ENCODE peak calls at places on chromosomes 11 and 22, in eight cellular contexts. One of them, this sample, is unnamed. For H3K4me1, the result is how much of the 10 kb centered on the place peaks cover.

GRCh38 chr22:19998991-19999820 is 17.4 kb downstream of the ARVCF start:
- DNase-seq in adrenal gland: no peak
- DNase-seq in IMR-90: no peak
- DNase-seq in heart right ventricle: no peak
- DNase-seq in GM12878: no peak
- DNase-seq in A549: no peak
- DNase-seq in lower lobe of right lung: no peak
- DNase-seq in HCT116: no peak
- DNase-seq in this sample: no peak

GRCh38 chr11:27085115-27085514 is 44.5 kb downstream of the BBOX1 start:
- DNase-seq in adrenal gland: no peak
- DNase-seq in IMR-90: no peak
- DNase-seq in heart right ventricle: no peak
- DNase-seq in GM12878: no peak
- DNase-seq in A549: no peak
- DNase-seq in lower lobe of right lung: no peak
- DNase-seq in HCT116: no peak
- DNase-seq in this sample: no peak

GRCh38 chr11:118002010-118002540 is 15.9 kb downstream of the IL10RA start:
- DNase-seq in adrenal gland: no peak
- DNase-seq in IMR-90: no peak
- DNase-seq in heart right ventricle: no peak
- DNase-seq in GM12878: no peak
- DNase-seq in A549: no peak
- DNase-seq in lower lobe of right lung: no peak
- DNase-seq in HCT116: no peak
- DNase-seq in this sample: no peak

GRCh38 chr11:43212279-43212678 is 99.5 kb upstream of the API5 start:
- DNase-seq in adrenal gland: no peak
- DNase-seq in IMR-90: no peak
- DNase-seq in heart right ventricle: no peak
- DNase-seq in GM12878: no peak
- DNase-seq in A549: no peak
- DNase-seq in lower lobe of right lung: no peak
- DNase-seq in HCT116: no peak
- DNase-seq in this sample: no peak

GRCh38 chr22:49582171-49582570 is 245.5 kb downstream of the BRD1 start:
- DNase-seq in adrenal gland: no peak
- DNase-seq in IMR-90: no peak
- DNase-seq in heart right ventricle: no peak
- DNase-seq in GM12878: no peak
- DNase-seq in A549: no peak
- DNase-seq in lower lobe of right lung: no peak
- DNase-seq in HCT116: no peak
- DNase-seq in this sample: no peak

GRCh38 chr11:83054904-83055380 is 16.8 kb downstream of the RAB30 start:
- DNase-seq in adrenal gland: no peak
- DNase-seq in IMR-90: no peak
- DNase-seq in heart right ventricle: no peak
- DNase-seq in GM12878: no peak
- DNase-seq in A549: no peak
- DNase-seq in lower lobe of right lung: no peak
- DNase-seq in HCT116: no peak
- DNase-seq in this sample: no peak

GRCh38 chr11:75562836-75563484 is 907 bp downstream of the SERPINH1 start:
- DNase-seq in adrenal gland: no peak
- DNase-seq in IMR-90: peak
- DNase-seq in heart right ventricle: peak
- DNase-seq in GM12878: no peak
- DNase-seq in A549: no peak
- DNase-seq in lower lobe of right lung: no peak
- DNase-seq in HCT116: no peak
- DNase-seq in this sample: no peak

GRCh38 chr11:57597461-57597892 is at the start of gene SERPING1:
- DNase-seq in adrenal gland: peak
- DNase-seq in IMR-90: no peak
- DNase-seq in heart right ventricle: peak
- DNase-seq in GM12878: no peak
- DNase-seq in A549: no peak
- DNase-seq in lower lobe of right lung: peak
- DNase-seq in HCT116: no peak
- DNase-seq in this sample: peak

GRCh38 chr11:61917357-61918109 is at the start of gene RAB3IL1:
- DNase-seq in adrenal gland: peak
- DNase-seq in IMR-90: no peak
- DNase-seq in heart right ventricle: peak
- DNase-seq in GM12878: no peak
- DNase-seq in A549: peak
- DNase-seq in lower lobe of right lung: no peak
- DNase-seq in HCT116: no peak
- DNase-seq in this sample: peak

GRCh38 chr11:2517386-2518064 is 72.7 kb downstream of the KCNQ1 start:
- DNase-seq in adrenal gland: no peak
- DNase-seq in IMR-90: no peak
- DNase-seq in heart right ventricle: no peak
- DNase-seq in GM12878: no peak
- DNase-seq in A549: no peak
- DNase-seq in lower lobe of right lung: peak
- DNase-seq in HCT116: no peak
- DNase-seq in this sample: peak

GRCh38 chr11:116973270-116973669 is 125.0 kb downstream of the SIK3 start:
- DNase-seq in adrenal gland: no peak
- DNase-seq in IMR-90: no peak
- DNase-seq in heart right ventricle: no peak
- DNase-seq in GM12878: no peak
- DNase-seq in A549: no peak
- DNase-seq in lower lobe of right lung: no peak
- DNase-seq in HCT116: no peak
- DNase-seq in this sample: no peak

GRCh38 chr11:100851584-100852152 is 164.6 kb downstream of the ARHGAP42 start:
- DNase-seq in adrenal gland: no peak
- DNase-seq in IMR-90: no peak
- DNase-seq in heart right ventricle: no peak
- DNase-seq in GM12878: no peak
- DNase-seq in A549: no peak
- DNase-seq in lower lobe of right lung: no peak
- DNase-seq in HCT116: no peak
- DNase-seq in this sample: no peak

GRCh38 chr22:20268350-20269012 is 363 bp upstream of the RTN4R start:
- DNase-seq in adrenal gland: peak
- DNase-seq in IMR-90: peak
- DNase-seq in heart right ventricle: peak
- DNase-seq in GM12878: no peak
- DNase-seq in A549: peak
- DNase-seq in lower lobe of right lung: peak
- DNase-seq in HCT116: peak
- DNase-seq in this sample: peak

GRCh38 chr11:96037267-96037990 is 113.5 kb upstream of the MTMR2 start:
- DNase-seq in adrenal gland: no peak
- DNase-seq in IMR-90: no peak
- DNase-seq in heart right ventricle: no peak
- DNase-seq in GM12878: no peak
- DNase-seq in A549: no peak
- DNase-seq in lower lobe of right lung: no peak
- DNase-seq in HCT116: no peak
- DNase-seq in this sample: no peak

GRCh38 chr11:76005746-76006145 is 190.7 kb downstream of the UVRAG start:
- DNase-seq in adrenal gland: no peak
- DNase-seq in IMR-90: no peak
- DNase-seq in heart right ventricle: no peak
- DNase-seq in GM12878: no peak
- DNase-seq in A549: no peak
- DNase-seq in lower lobe of right lung: no peak
- DNase-seq in HCT116: no peak
- DNase-seq in this sample: no peak

GRCh38 chr22:37812869-37813678 is 5.3 kb downstream of the GCAT start:
- DNase-seq in adrenal gland: no peak
- DNase-seq in IMR-90: no peak
- DNase-seq in heart right ventricle: no peak
- DNase-seq in GM12878: no peak
- DNase-seq in A549: no peak
- DNase-seq in lower lobe of right lung: no peak
- DNase-seq in HCT116: no peak
- DNase-seq in this sample: no peak

DNA sequence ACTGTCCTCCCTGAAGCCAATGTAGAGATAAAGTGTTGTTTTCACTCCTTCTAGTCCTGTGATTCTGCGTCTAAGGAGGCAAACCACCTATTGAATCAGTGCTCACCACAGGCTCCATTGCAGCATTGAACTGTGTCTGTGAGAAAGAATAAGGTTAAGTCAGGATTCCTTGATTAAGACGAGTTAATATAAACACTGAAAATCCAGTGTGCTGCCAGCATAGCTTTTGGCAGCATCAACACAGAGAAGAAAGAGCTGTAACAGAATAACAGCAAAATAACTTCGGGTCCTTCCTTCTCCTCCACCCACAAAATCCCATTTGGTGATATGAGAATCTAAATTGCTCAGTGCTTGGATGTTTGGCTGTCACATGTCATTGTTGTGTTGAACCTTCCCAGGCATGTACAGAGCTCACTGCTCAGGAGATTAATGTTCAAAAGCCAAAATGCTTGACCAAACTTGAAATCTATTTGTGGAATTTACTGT is 185.2 kb upstream of the DDI1 start:
- DNase-seq in adrenal gland: no peak
- DNase-seq in IMR-90: peak
- DNase-seq in heart right ventricle: no peak
- DNase-seq in GM12878: no peak
- DNase-seq in A549: no peak
- DNase-seq in lower lobe of right lung: no peak
- DNase-seq in HCT116: no peak
- DNase-seq in this sample: no peak
- H3K27ac ChIP-seq in adrenal gland: no peak
- H3K27ac ChIP-seq in IMR-90: peak
- H3K27ac ChIP-seq in heart right ventricle: peak
- H3K27ac ChIP-seq in GM12878: no peak
- H3K27ac ChIP-seq in A549: no peak
- H3K27ac ChIP-seq in lower lobe of right lung: peak
- H3K27ac ChIP-seq in HCT116: no peak
- H3K27ac ChIP-seq in this sample: peak

GRCh38 chr22:22895776-22896445 is 8.3 kb downstream of the IGLL5 start:
- DNase-seq in adrenal gland: no peak
- DNase-seq in IMR-90: no peak
- DNase-seq in heart right ventricle: no peak
- DNase-seq in GM12878: no peak
- DNase-seq in A549: no peak
- DNase-seq in lower lobe of right lung: no peak
- DNase-seq in HCT116: no peak
- DNase-seq in this sample: no peak

GRCh38 chr22:22897947-22898346 is 10.3 kb downstream of the IGLL5 start:
- DNase-seq in adrenal gland: no peak
- DNase-seq in IMR-90: no peak
- DNase-seq in heart right ventricle: no peak
- DNase-seq in GM12878: no peak
- DNase-seq in A549: no peak
- DNase-seq in lower lobe of right lung: no peak
- DNase-seq in HCT116: no peak
- DNase-seq in this sample: no peak

GRCh38 chr22:22897036-22897435 is 9.4 kb downstream of the IGLL5 start:
- DNase-seq in adrenal gland: no peak
- DNase-seq in IMR-90: no peak
- DNase-seq in heart right ventricle: no peak
- DNase-seq in GM12878: no peak
- DNase-seq in A549: no peak
- DNase-seq in lower lobe of right lung: no peak
- DNase-seq in HCT116: no peak
- DNase-seq in this sample: no peak

GRCh38 chr22:22894740-22895731 is 7.4 kb downstream of the IGLL5 start:
- DNase-seq in adrenal gland: no peak
- DNase-seq in IMR-90: no peak
- DNase-seq in heart right ventricle: no peak
- DNase-seq in GM12878: no peak
- DNase-seq in A549: no peak
- DNase-seq in lower lobe of right lung: no peak
- DNase-seq in HCT116: no peak
- DNase-seq in this sample: no peak

GRCh38 chr22:22896601-22897000 is 9.0 kb downstream of the IGLL5 start:
- DNase-seq in adrenal gland: no peak
- DNase-seq in IMR-90: no peak
- DNase-seq in heart right ventricle: no peak
- DNase-seq in GM12878: no peak
- DNase-seq in A549: no peak
- DNase-seq in lower lobe of right lung: no peak
- DNase-seq in HCT116: no peak
- DNase-seq in this sample: no peak
- TF ChIP-seq CTCF in adrenal gland: no peak
- TF ChIP-seq CTCF in IMR-90: no peak
- TF ChIP-seq CTCF in heart right ventricle: no peak
- TF ChIP-seq CTCF in GM12878: no peak
- TF ChIP-seq CTCF in A549: no peak
- TF ChIP-seq CTCF in lower lobe of right lung: no peak
- TF ChIP-seq CTCF in HCT116: no peak
- TF ChIP-seq CTCF in this sample: no peak

DNA sequence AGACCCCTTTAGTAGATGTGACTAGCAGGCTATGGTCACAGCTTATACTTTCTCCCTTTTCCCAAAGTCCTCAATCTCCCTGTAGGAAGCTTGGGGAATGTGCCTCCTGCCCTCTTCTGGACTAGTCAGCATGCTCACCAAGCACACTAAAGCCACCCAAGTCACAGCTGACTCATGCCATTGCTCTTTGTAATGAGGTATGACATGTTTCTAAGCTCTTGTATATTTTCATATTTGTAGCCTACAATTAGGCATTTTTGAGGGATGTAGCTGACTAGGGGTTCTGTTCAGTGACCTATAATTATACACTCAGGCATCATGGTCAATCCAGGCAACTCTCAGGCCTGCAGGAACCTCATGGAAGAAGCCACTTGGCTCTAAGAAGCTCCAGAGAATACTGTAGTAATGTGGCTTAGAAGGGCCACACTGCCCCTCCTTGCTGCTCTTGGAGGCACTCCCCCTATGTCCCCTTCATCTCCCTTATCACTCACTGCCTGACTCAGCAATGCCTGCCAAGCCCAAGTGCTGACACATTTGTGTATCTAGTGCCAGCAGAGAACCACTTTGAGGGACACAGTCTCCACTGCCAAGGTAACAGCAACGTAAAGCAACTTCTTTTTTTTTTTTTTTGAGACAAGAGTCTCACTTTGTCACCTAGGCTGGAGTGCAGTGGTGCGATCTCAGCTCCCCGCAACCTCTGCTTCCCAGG is 86.2 kb downstream of the RPL27A start:
- DNase-seq in adrenal gland: peak
- DNase-seq in IMR-90: peak
- DNase-seq in heart right ventricle: peak
- DNase-seq in GM12878: no peak
- DNase-seq in A549: no peak
- DNase-seq in lower lobe of right lung: no peak
- DNase-seq in HCT116: peak
- DNase-seq in this sample: peak
- H3K4me1 ChIP-seq in adrenal gland: half or more
- H3K4me1 ChIP-seq in IMR-90: under half
- H3K4me1 ChIP-seq in heart right ventricle: under half
- H3K4me1 ChIP-seq in GM12878: under half
- H3K4me1 ChIP-seq in A549: under half
- H3K4me1 ChIP-seq in lower lobe of right lung: under half
- H3K4me1 ChIP-seq in HCT116: half or more
- H3K4me1 ChIP-seq in this sample: half or more

DNA sequence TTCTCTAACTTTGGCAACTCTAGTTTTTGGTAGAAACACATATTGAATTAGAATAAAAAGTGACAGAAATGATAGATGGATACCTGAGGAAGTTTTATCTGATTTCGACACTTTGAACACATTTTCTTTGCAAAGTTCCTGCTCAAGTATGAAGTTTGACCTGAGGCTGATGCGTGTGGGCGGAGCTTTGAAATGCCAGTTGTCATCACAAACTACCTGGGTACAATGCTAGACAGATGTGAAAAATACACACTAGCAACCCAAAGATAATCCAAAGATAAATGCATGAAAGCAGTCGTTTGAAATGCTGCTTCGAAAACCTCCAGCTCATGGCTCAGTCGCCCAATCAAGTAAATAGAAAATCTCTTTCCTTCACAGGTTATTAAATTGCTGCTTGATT is 54.8 kb downstream of the CD44 start:
- DNase-seq in adrenal gland: no peak
- DNase-seq in IMR-90: no peak
- DNase-seq in heart right ventricle: no peak
- DNase-seq in GM12878: no peak
- DNase-seq in A549: no peak
- DNase-seq in lower lobe of right lung: no peak
- DNase-seq in HCT116: no peak
- DNase-seq in this sample: no peak
- H3K27ac ChIP-seq in adrenal gland: no peak
- H3K27ac ChIP-seq in IMR-90: peak
- H3K27ac ChIP-seq in heart right ventricle: no peak
- H3K27ac ChIP-seq in GM12878: no peak
- H3K27ac ChIP-seq in A549: no peak
- H3K27ac ChIP-seq in lower lobe of right lung: no peak
- H3K27ac ChIP-seq in HCT116: no peak
- H3K27ac ChIP-seq in this sample: no peak

This sample was measured in left ventricle myocardium inferior.